ENCODE peak calls at places on chromosome 1, in nine cellular contexts. Q is nucleus accumbens, L is astrocyte of the spinal cord, O is glutamatergic neuron, V is dermis blood vessel endothelial cell, W is G401, B is amygdala, H is GM13977, R is neural crest cell. N is an unnamed sample.
A peak's percentile ranks its signal among the peaks of the same experiment; 100 is the strongest.

GRCh38 chr1:19758227-19758830 is 41.4 kb downstream of the TMCO4 start:
- DNase-seq in Q (no peak), L (peak; percentile 80), O (no peak), V (no peak), W (no peak), B (no peak), H (no peak), R (no peak), N (no peak)

GRCh38 chr1:89690595-89690994 is 57.7 kb downstream of the LRRC8C start:
- DNase-seq in Q (no peak), L (no peak), O (no peak), V (no peak), W (no peak), B (no peak), H (no peak), R (no peak), N (no peak)

GRCh38 chr1:47894718-47895393 is 102.3 kb downstream of the TRABD2B start:
- DNase-seq in Q (no peak), L (no peak), O (no peak), V (peak; percentile 34), W (no peak), B (no peak), H (no peak), R (no peak), N (no peak)

GRCh38 chr1:95716550-95716949 is 482.5 kb downstream of the RWDD3 start:
- DNase-seq in Q (no peak), L (no peak), O (no peak), V (no peak), W (no peak), B (no peak), H (no peak), R (no peak), N (no peak)

GRCh38 chr1:84365225-84366221 is 32.8 kb upstream of the DNASE2B start:
- DNase-seq in Q (no peak), L (peak; percentile 96), O (no peak), V (peak; percentile 98), W (no peak), B (no peak), H (no peak), R (no peak), N (peak; percentile 85)

GRCh38 chr1:56448937-56449336 is 130.4 kb downstream of the PLPP3 start:
- DNase-seq in Q (no peak), L (no peak), O (no peak), V (peak; percentile 67), W (no peak), B (no peak), H (no peak), R (no peak), N (no peak)

GRCh38 chr1:69639159-69639558 is 71.4 kb downstream of the LRRC7 start:
- DNase-seq in Q (no peak), L (no peak), O (no peak), V (no peak), W (no peak), B (no peak), H (no peak), R (no peak), N (no peak)

GRCh38 chr1:10779201-10779600 is 17.2 kb downstream of the CASZ1 start:
- DNase-seq in Q (peak; percentile 22), L (no peak), O (no peak), V (no peak), W (no peak), B (no peak), H (no peak), R (no peak), N (peak; percentile 66)

GRCh38 chr1:67280696-67281095 is 27.0 kb upstream of the IL12RB2 start:
- DNase-seq in Q (no peak), L (no peak), O (no peak), V (no peak), W (no peak), B (no peak), H (no peak), R (no peak), N (no peak)

GRCh38 chr1:163300569-163300968 is 21.2 kb upstream of the NUF2 start:
- DNase-seq in Q (no peak), L (no peak), O (no peak), V (no peak), W (no peak), B (no peak), H (no peak), R (no peak), N (peak; percentile 61)

GRCh38 chr1:204288061-204288588 is 71.6 kb downstream of the PLEKHA6 start:
- DNase-seq in Q (no peak), L (no peak), O (peak; percentile 76), V (no peak), W (no peak), B (no peak), H (no peak), R (no peak), N (peak; percentile 48)

GRCh38 chr1:208235983-208236761 is 8.0 kb downstream of the PLXNA2 start:
- DNase-seq in Q (no peak), L (peak; percentile 85), O (no peak), V (peak; percentile 82), W (no peak), B (no peak), H (no peak), R (no peak), N (no peak)